ENCODE peak calls at places on chromosomes 5 and 9, in eight cellular contexts. G is NCI-H1092 treated with DMSO at 0.1 percent for 48 hours, J is KBM-7, R is NCI-H510A treated with DMSO at 0.1 percent for 48 hours, K is amygdala, H is ELR, C is heart right ventricle, P is posterior cingulate gyrus. T is an unnamed sample.

GRCh38 chr5:153209016-153209415 is 281.5 kb upstream of the GRIA1 start:
- DNase-seq in G (no peak), J (no peak), R (no peak), K (no peak), H (no peak), C (no peak), P (no peak), T (no peak)

GRCh38 chr9:124392855-124393460 is 22.3 kb downstream of the PSMB7 start:
- DNase-seq in G (peak; percentile 19), J (no peak), R (peak; percentile 61), K (peak; percentile 56), H (peak; percentile 98), C (no peak), P (peak; percentile 37), T (peak; percentile 32)

GRCh38 chr5:90308787-90309585 is 100.6 kb downstream of the CETN3 start:
- DNase-seq in G (no peak), J (no peak), R (no peak), K (no peak), H (no peak), C (no peak), P (no peak), T (no peak)

GRCh38 chr5:95863383-95863757 is 40.8 kb upstream of the GLRX start:
- DNase-seq in G (no peak), J (peak; percentile 43), R (no peak), K (no peak), H (no peak), C (no peak), P (no peak), T (no peak)

GRCh38 chr9:122338989-122339388 is 31.8 kb upstream of the PTGS1 start:
- DNase-seq in G (no peak), J (no peak), R (no peak), K (peak; percentile 37), H (no peak), C (no peak), P (no peak), T (no peak)

GRCh38 chr5:92800360-92800759 is 780.7 kb downstream of the NR2F1-AS1 start:
- DNase-seq in G (peak; percentile 78), J (no peak), R (peak; percentile 34), K (no peak), H (peak; percentile 15), C (no peak), P (no peak), T (no peak)

GRCh38 chr5:62605638-62606037 is 27.0 kb downstream of the LRRC70 start:
- DNase-seq in G (no peak), J (no peak), R (no peak), K (no peak), H (no peak), C (no peak), P (no peak), T (no peak)

GRCh38 chr9:81529556-81530193 is 159.7 kb downstream of the TLE1 start:
- DNase-seq in G (no peak), J (no peak), R (no peak), K (no peak), H (peak; percentile 83), C (peak; percentile 12), P (no peak), T (no peak)

GRCh38 chr5:81685481-81685880 is 65.4 kb downstream of the SSBP2 start:
- DNase-seq in G (no peak), J (no peak), R (no peak), K (no peak), H (no peak), C (no peak), P (no peak), T (no peak)

GRCh38 chr9:105238302-105238701 is 6.1 kb upstream of the SLC44A1 start:
- DNase-seq in G (no peak), J (no peak), R (no peak), K (no peak), H (no peak), C (no peak), P (no peak), T (no peak)

GRCh38 chr5:114789773-114790402 is 379.8 kb downstream of the TRIM36 start:
- DNase-seq in G (peak; percentile 69), J (peak; percentile 48), R (no peak), K (no peak), H (peak; percentile 61), C (no peak), P (no peak), T (no peak)

GRCh38 chr9:109745335-109746283 is 34.4 kb upstream of the PALM2AKAP2 start:
- DNase-seq in G (peak; percentile 72), J (no peak), R (peak; percentile 8), K (no peak), H (no peak), C (peak; percentile 66), P (no peak), T (no peak)

GRCh38 chr9:134933076-134933659 is 15.5 kb upstream of the FCN1 start:
- DNase-seq in G (no peak), J (no peak), R (no peak), K (no peak), H (no peak), C (no peak), P (no peak), T (no peak)

GRCh38 chr9:137632432-137633161 is 13.8 kb downstream of the EHMT1 start:
- DNase-seq in G (no peak), J (no peak), R (no peak), K (no peak), H (no peak), C (no peak), P (no peak), T (peak; percentile 25)

GRCh38 chr9:4640027-4640426 is 22.1 kb upstream of the PLPP6 start:
- DNase-seq in G (peak; percentile 56), J (peak; percentile 17), R (peak; percentile 8), K (no peak), H (peak; percentile 36), C (no peak), P (no peak), T (no peak)

GRCh38 chr9:650362-650761 is 191.1 kb upstream of the DMRT1 start:
- DNase-seq in G (no peak), J (peak; percentile 51), R (no peak), K (no peak), H (no peak), C (no peak), P (no peak), T (peak; percentile 43)

GRCh38 chr5:32692066-32692746 is 18.9 kb upstream of the NPR3 start:
- DNase-seq in G (no peak), J (no peak), R (no peak), K (no peak), H (no peak), C (no peak), P (no peak), T (no peak)

GRCh38 chr5:147426928-147427327 is 82.9 kb downstream of the DPYSL3 start:
- DNase-seq in G (no peak), J (no peak), R (no peak), K (no peak), H (no peak), C (no peak), P (no peak), T (no peak)

GRCh38 chr9:91689006-91689405 is 261.0 kb downstream of the ROR2 start:
- DNase-seq in G (no peak), J (no peak), R (no peak), K (no peak), H (no peak), C (no peak), P (no peak), T (no peak)

GRCh38 chr5:132046915-132047314 is 13.5 kb upstream of the IL3 start:
- DNase-seq in G (no peak), J (no peak), R (no peak), K (no peak), H (no peak), C (no peak), P (no peak), T (no peak)

GRCh38 chr5:149130121-149130931 is 11.0 kb upstream of the ABLIM3 start:
- DNase-seq in G (no peak), J (no peak), R (no peak), K (no peak), H (peak; percentile 65), C (no peak), P (no peak), T (no peak)

GRCh38 chr9:17665450-17665849 is 86.6 kb downstream of the SH3GL2 start:
- DNase-seq in G (no peak), J (no peak), R (no peak), K (no peak), H (no peak), C (no peak), P (no peak), T (no peak)